ENCODE peak calls at places on chromosomes 1 and 21, in six cellular contexts. G, I, C, N, Q and F are unnamed samples.

GRCh38 chr1:24540906-24541710 is 14.8 kb upstream of the NCMAP start:
- DNase-seq in I (peak; percentile 67), G (no peak), C (no peak), N (peak; percentile 22), Q (no peak), F (no peak)

GRCh38 chr1:70811815-70812214 is 235.8 kb downstream of the PTGER3 start:
- DNase-seq in C (no peak), N (no peak), I (no peak), Q (no peak), G (no peak), F (no peak)

GRCh38 chr1:170513138-170513537 is 18.8 kb upstream of the GORAB start:
- DNase-seq in I (no peak), N (no peak), C (no peak), G (no peak), Q (no peak), F (no peak)

GRCh38 chr1:45470306-45470798 is 20.6 kb downstream of the TESK2 start:
- DNase-seq in G (no peak), N (no peak), I (no peak), Q (no peak), C (no peak), F (no peak)

GRCh38 chr1:202018476-202019234 is 8.3 kb downstream of the ELF3 start:
- DNase-seq in G (no peak), I (peak; percentile 67), Q (no peak), N (peak; percentile 81), C (no peak), F (no peak)

GRCh38 chr1:91790296-91790851 is 95.6 kb downstream of the TGFBR3 start:
- DNase-seq in N (no peak), I (no peak), G (no peak), C (no peak), Q (no peak), F (no peak)

GRCh38 chr1:156366378-156366777 is 2.6 kb upstream of the RHBG start:
- DNase-seq in C (no peak), G (no peak), N (no peak), Q (no peak), I (no peak), F (no peak)

GRCh38 chr1:36123357-36123756 is 1.7 kb downstream of the COL8A2 start:
- DNase-seq in G (peak; percentile 31), I (no peak), C (no peak), N (no peak), Q (peak; percentile 69), F (no peak)

GRCh38 chr1:233443040-233443439 is 115.5 kb downstream of the MAP3K21 start:
- DNase-seq in I (no peak), N (peak; percentile 76), Q (no peak), C (no peak), G (no peak), F (no peak)

GRCh38 chr1:2275796-2276536 is 47.8 kb downstream of the SKI start:
- DNase-seq in Q (no peak), N (no peak), C (no peak), G (no peak), I (no peak), F (no peak)

GRCh38 chr1:45012639-45013278 is 705 bp downstream of the UROD start:
- DNase-seq in G (no peak), N (peak; percentile 70), C (peak; percentile 77), I (peak; percentile 25), Q (no peak), F (peak; percentile 82)

GRCh38 chr1:245859510-245860114 is 647.5 kb downstream of the SMYD3 start:
- DNase-seq in N (peak; percentile 53), C (no peak), Q (no peak), I (no peak), G (no peak), F (no peak)

GRCh38 chr1:98304888-98305287 is 356.6 kb upstream of the SNX7 start:
- DNase-seq in I (no peak), N (no peak), Q (no peak), C (no peak), G (no peak), F (no peak)

GRCh38 chr21:15659768-15660423 is 69.9 kb upstream of the USP25 start:
- DNase-seq in C (no peak), I (peak; percentile 72), Q (no peak), N (no peak), G (no peak), F (no peak)

GRCh38 chr1:17440074-17440826 is 773 bp upstream of the RCC2 start:
- DNase-seq in C (no peak), Q (no peak), G (no peak), I (no peak), N (no peak), F (no peak)

GRCh38 chr1:58836396-58836795 is 52.5 kb upstream of the JUN start:
- DNase-seq in I (no peak), Q (no peak), C (no peak), N (no peak), G (no peak), F (no peak)

GRCh38 chr1:100538935-100539835 is 1.2 kb downstream of the GPR88 start:
- DNase-seq in N (no peak), G (no peak), C (peak; percentile 31), I (no peak), Q (no peak), F (no peak)

GRCh38 chr1:181075727-181076350 is 12.7 kb upstream of the IER5 start:
- DNase-seq in G (no peak), Q (no peak), I (no peak), C (no peak), N (no peak), F (no peak)

GRCh38 chr1:54282101-54282847 is 82.3 kb downstream of the MRPL37 start:
- DNase-seq in I (no peak), G (no peak), C (no peak), Q (no peak), N (no peak), F (no peak)

GRCh38 chr1:6484826-6485139 is 6.7 kb downstream of the PLEKHG5 start:
- DNase-seq in G (no peak), Q (no peak), N (no peak), I (no peak), C (no peak), F (no peak)

GRCh38 chr1:179121159-179121938 is 39.5 kb downstream of the TOR3A start:
- DNase-seq in C (no peak), Q (no peak), G (peak; percentile 84), I (no peak), N (peak; percentile 61), F (no peak)

GRCh38 chr1:53330819-53331218 is 2.9 kb upstream of the LRP8 start:
- DNase-seq in N (no peak), Q (no peak), I (no peak), G (no peak), C (no peak), F (no peak)

GRCh38 chr1:106554294-106554693 is 502.2 kb upstream of the PRMT6 start:
- DNase-seq in G (no peak), N (no peak), C (no peak), I (no peak), Q (no peak), F (no peak)

GRCh38 chr1:209727785-209728184 is 23.1 kb downstream of the HSD11B1 start:
- DNase-seq in C (no peak), Q (no peak), N (no peak), G (no peak), I (no peak), F (no peak)

GRCh38 chr1:33563702-33564101 is 91.3 kb downstream of the ZSCAN20 start:
- DNase-seq in I (no peak), N (no peak), Q (no peak), C (no peak), G (no peak), F (no peak)

GRCh38 chr1:24416666-24417391 is 1.2 kb downstream of the NIPAL3 start:
- DNase-seq in I (peak; percentile 91), Q (no peak), N (peak; percentile 78), G (peak; percentile 70), C (no peak), F (no peak)

GRCh38 chr1:207039380-207040180 is 7.0 kb upstream of the C1orf116 start:
- DNase-seq in C (no peak), N (no peak), G (no peak), Q (no peak), I (no peak), F (peak; percentile 80)

GRCh38 chr1:231590453-231591198 is 36.0 kb upstream of the DISC1 start:
- DNase-seq in N (peak; percentile 62), I (peak; percentile 28), Q (no peak), G (peak; percentile 62), C (peak; percentile 49), F (no peak)